ENCODE peak calls at places on chromosomes 1 and 21, in six cellular contexts. B is right atrium auricular region; U is body of pancreas; D is upper lobe of right lung; S is BJ; P is CD8-positive, alpha-beta T cell. X is an unnamed sample. For H3K36me3, the result is how much of the 10 kb centered on the place peaks cover.

GRCh38 chr1:202438393-202439174 is 90.1 kb downstream of the PPP1R12B start:
- DNase-seq in B (no peak), U (no peak), D (peak), S (no peak), P (no peak), X (peak)

GRCh38 chr1:230066036-230066435 is 1.0 kb upstream of the GALNT2 start:
- DNase-seq in B (peak), U (no peak), D (no peak), S (no peak), P (no peak), X (no peak)

GRCh38 chr1:228770779-228771223 is 35.5 kb downstream of the RHOU start:
- DNase-seq in B (no peak), U (no peak), D (no peak), S (no peak), P (no peak), X (no peak)

GRCh38 chr1:83996621-83997020 is 2.3 kb downstream of the TTLL7 start:
- DNase-seq in B (no peak), U (no peak), D (no peak), S (peak), P (no peak), X (no peak)

GRCh38 chr1:228512852-228513243 is 25.7 kb downstream of the RNF187 start:
- DNase-seq in B (no peak), U (no peak), D (no peak), S (no peak), P (no peak), X (no peak)

GRCh38 chr1:27360159-27361043 is 6.4 kb downstream of the MAP3K6 start:
- DNase-seq in B (no peak), U (no peak), D (peak), S (no peak), P (no peak), X (peak)

GRCh38 chr1:212700892-212701819 is 1.5 kb upstream of the BATF3 start:
- DNase-seq in B (peak), U (peak), D (peak), S (no peak), P (peak), X (no peak)

GRCh38 chr1:28139033-28139712 is 37.3 kb downstream of the PTAFR start:
- DNase-seq in B (no peak), U (no peak), D (no peak), S (no peak), P (no peak), X (no peak)

GRCh38 chr1:2875677-2876531 is 74.4 kb upstream of the TTC34 start:
- DNase-seq in B (no peak), U (peak), D (no peak), S (no peak), P (no peak), X (no peak)

GRCh38 chr1:62070384-62071011 is 124.2 kb upstream of the L1TD1 start:
- DNase-seq in B (no peak), U (no peak), D (no peak), S (no peak), P (no peak), X (no peak)

GRCh38 chr1:15252547-15252835 is 5.5 kb downstream of the FHAD1 start:
- DNase-seq in B (no peak), U (no peak), D (peak), S (no peak), P (no peak), X (no peak)

GRCh38 chr1:26110731-26111529 is 694 bp upstream of the PDIK1L start:
- DNase-seq in B (peak), U (peak), D (peak), S (no peak), P (peak), X (peak)

GRCh38 chr1:50969611-50970507 is at the start of gene CDKN2C:
- DNase-seq in B (peak), U (peak), D (peak), S (peak), P (peak), X (peak)

GRCh38 chr21:46620846-46621245 is 14.6 kb upstream of the PRMT2 start:
- DNase-seq in B (no peak), U (no peak), D (no peak), S (no peak), P (no peak), X (no peak)

GRCh38 chr1:17287377-17287776 is 20.6 kb upstream of the PADI4 start:
- DNase-seq in B (no peak), U (no peak), D (peak), S (peak), P (no peak), X (no peak)

GRCh38 chr1:242203290-242203689 is 204.4 kb upstream of the MAP1LC3C start:
- DNase-seq in B (no peak), U (no peak), D (no peak), S (no peak), P (no peak), X (no peak)

GRCh38 chr1:3510136-3510955 is 55.9 kb downstream of the ARHGEF16 start:
- DNase-seq in B (no peak), U (no peak), D (no peak), S (no peak), P (no peak), X (no peak)

GRCh38 chr1:68409426-68409825 is 40.3 kb downstream of the RPE65 start:
- DNase-seq in B (no peak), U (no peak), D (no peak), S (no peak), P (no peak), X (no peak)

GRCh38 chr1:31273619-31274018 is 23.0 kb downstream of the SNRNP40 start:
- DNase-seq in B (no peak), U (no peak), D (no peak), S (no peak), P (no peak), X (no peak)

GRCh38 chr1:29105822-29106221 is 17.9 kb downstream of the TMEM200B start:
- DNase-seq in B (no peak), U (no peak), D (no peak), S (no peak), P (no peak), X (no peak)

GRCh38 chr1:183582021-183582746 is 8.1 kb downstream of the NCF2 start:
- DNase-seq in B (no peak), U (no peak), D (no peak), S (no peak), P (no peak), X (no peak)

GRCh38 chr1:212485895-212486590 is 53.3 kb downstream of the NENF start:
- DNase-seq in B (peak), U (peak), D (peak), S (peak), P (no peak), X (no peak)

GRCh38 chr1:115648717-115649691 is 7.2 kb downstream of the VANGL1 start:
- DNase-seq in B (no peak), U (no peak), D (no peak), S (no peak), P (no peak), X (peak)

GRCh38 chr21:45226540-45227326 is 61.0 kb downstream of the POFUT2 start:
- DNase-seq in B (no peak), U (no peak), D (no peak), S (no peak), P (no peak), X (no peak)

GRCh38 chr1:214658785-214659184 is 55.8 kb downstream of the CENPF start:
- DNase-seq in B (no peak), U (no peak), D (no peak), S (no peak), P (no peak), X (no peak)

GRCh38 chr1:198030682-198031081 is 113.5 kb downstream of the LHX9 start:
- DNase-seq in B (no peak), U (peak), D (no peak), S (peak), P (no peak), X (no peak)

GRCh38 chr21:44959376-44960091 is 19.7 kb downstream of the SLX9 start:
- DNase-seq in B (no peak), U (no peak), D (no peak), S (no peak), P (no peak), X (no peak)

GRCh38 chr1:154557939-154558609 is 388 bp downstream of the UBE2Q1 start:
- DNase-seq in B (no peak), U (peak), D (peak), S (no peak), P (peak), X (peak)

GRCh38 chr1:100721502-100722205 is 2.1 kb downstream of the VCAM1 start:
- DNase-seq in B (peak), U (no peak), D (no peak), S (peak), P (no peak), X (no peak)

GRCh38 chr1:110207831-110208230 is 2.3 kb upstream of the KCNC4 start:
- DNase-seq in B (peak), U (peak), D (peak), S (no peak), P (peak), X (no peak)

GRCh38 chr21:43754948-43755781 is 20.9 kb downstream of the CSTB start:
- DNase-seq in B (no peak), U (peak), D (no peak), S (no peak), P (no peak), X (no peak)
- H3K36me3 ChIP-seq in B (half or more), U (under half), D (half or more), S (half or more), P (under half), X (half or more)

GRCh38 chr1:10178602-10179407 is 31.6 kb upstream of the KIF1B start:
- DNase-seq in B (no peak), U (no peak), D (no peak), S (no peak), P (no peak), X (no peak)
- H3K36me3 ChIP-seq in B (under half), U (under half), D (under half), S (under half), P (under half), X (under half)

GRCh38 chr1:85705940-85706339 is 2.3 kb downstream of the ZNHIT6 start:
- DNase-seq in B (no peak), U (no peak), D (no peak), S (no peak), P (no peak), X (no peak)

GRCh38 chr1:85697895-85698294 is 10.3 kb downstream of the ZNHIT6 start:
- DNase-seq in B (no peak), U (no peak), D (no peak), S (no peak), P (no peak), X (no peak)

GRCh38 chr1:85700422-85700821 is 7.8 kb downstream of the ZNHIT6 start:
- DNase-seq in B (no peak), U (no peak), D (no peak), S (no peak), P (no peak), X (no peak)
- H3K36me3 ChIP-seq in B (under half), U (under half), D (half or more), S (under half), P (under half), X (under half)

DNA sequence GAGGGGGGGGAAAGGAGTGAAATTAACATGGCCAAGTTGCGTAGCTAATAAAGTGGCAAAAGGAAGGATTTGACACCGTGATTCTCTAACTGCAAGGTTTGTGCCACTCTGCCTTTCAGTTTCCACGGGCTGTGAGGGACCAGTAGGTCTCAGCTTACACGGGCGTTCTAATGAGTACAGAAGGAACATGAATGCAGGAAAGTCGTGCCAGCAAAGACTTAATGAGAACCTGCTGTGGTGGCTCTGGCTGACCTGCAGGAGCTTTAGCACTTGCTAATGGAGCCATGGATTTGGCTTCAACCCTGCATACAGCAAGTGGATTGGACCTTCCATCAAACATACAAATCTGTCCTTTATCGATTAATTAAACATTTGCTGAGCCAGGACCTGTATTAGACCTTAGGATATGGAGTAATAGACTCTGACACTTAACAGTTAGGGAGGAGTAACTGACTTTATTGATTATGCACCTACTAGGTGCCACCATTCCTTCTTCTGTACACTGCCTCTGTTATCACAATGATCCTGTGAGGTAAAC is 15.1 kb upstream of the PITHD1 start:
- DNase-seq in B (no peak), U (no peak), D (no peak), S (no peak), P (no peak), X (no peak)
- H3K36me3 ChIP-seq in B (under half), U (under half), D (half or more), S (under half), P (under half), X (under half)